ENCODE peak calls at places on chromosomes 3 and 15, in four cellular contexts. One of them, this sample, is unnamed.

GRCh38 chr15:75172168-75172841 is 29.4 kb upstream of the C15orf39 start:
- DNase-seq in CD8-positive, alpha-beta memory T cell: no peak
- DNase-seq in CD8-positive, alpha-beta T cell: no peak
- DNase-seq in HCT116: no peak
- DNase-seq in this sample: no peak

GRCh38 chr3:138066383-138066782 is 49.0 kb downstream of the DZIP1L start:
- DNase-seq in CD8-positive, alpha-beta memory T cell: no peak
- DNase-seq in CD8-positive, alpha-beta T cell: no peak
- DNase-seq in HCT116: no peak
- DNase-seq in this sample: no peak

GRCh38 chr15:77336006-77336405 is 83.9 kb downstream of the PEAK1 start:
- DNase-seq in CD8-positive, alpha-beta memory T cell: no peak
- DNase-seq in CD8-positive, alpha-beta T cell: no peak
- DNase-seq in HCT116: no peak
- DNase-seq in this sample: no peak

GRCh38 chr3:55947406-55947805 is 460.3 kb upstream of the WNT5A start:
- DNase-seq in CD8-positive, alpha-beta memory T cell: no peak
- DNase-seq in CD8-positive, alpha-beta T cell: no peak
- DNase-seq in HCT116: no peak
- DNase-seq in this sample: no peak

GRCh38 chr3:37999836-38000235 is 9.2 kb downstream of the VILL start:
- DNase-seq in CD8-positive, alpha-beta memory T cell: no peak
- DNase-seq in CD8-positive, alpha-beta T cell: no peak
- DNase-seq in HCT116: no peak
- DNase-seq in this sample: no peak

GRCh38 chr3:153210660-153211059 is 48.6 kb downstream of the RAP2B start:
- DNase-seq in CD8-positive, alpha-beta memory T cell: no peak
- DNase-seq in CD8-positive, alpha-beta T cell: no peak
- DNase-seq in HCT116: no peak
- DNase-seq in this sample: peak; percentile 59

GRCh38 chr15:74203914-74204431 is 1.4 kb upstream of the STRA6 start:
- DNase-seq in CD8-positive, alpha-beta memory T cell: no peak
- DNase-seq in CD8-positive, alpha-beta T cell: no peak
- DNase-seq in HCT116: no peak
- DNase-seq in this sample: no peak

GRCh38 chr3:50254577-50255250 is 14.2 kb upstream of the SEMA3B start:
- DNase-seq in CD8-positive, alpha-beta memory T cell: no peak
- DNase-seq in CD8-positive, alpha-beta T cell: no peak
- DNase-seq in HCT116: no peak
- DNase-seq in this sample: no peak

GRCh38 chr3:193711964-193712598 is 119.1 kb downstream of the OPA1 start:
- DNase-seq in CD8-positive, alpha-beta memory T cell: no peak
- DNase-seq in CD8-positive, alpha-beta T cell: no peak
- DNase-seq in HCT116: no peak
- DNase-seq in this sample: no peak

GRCh38 chr3:146160964-146161724 is at the start of gene PLOD2:
- DNase-seq in CD8-positive, alpha-beta memory T cell: no peak
- DNase-seq in CD8-positive, alpha-beta T cell: no peak
- DNase-seq in HCT116: peak; percentile 35
- DNase-seq in this sample: no peak

GRCh38 chr3:185693985-185694675 is 108.0 kb downstream of the SENP2 start:
- DNase-seq in CD8-positive, alpha-beta memory T cell: no peak
- DNase-seq in CD8-positive, alpha-beta T cell: no peak
- DNase-seq in HCT116: no peak
- DNase-seq in this sample: no peak

GRCh38 chr3:25781145-25781757 is 2.0 kb downstream of the NGLY1 start:
- DNase-seq in CD8-positive, alpha-beta memory T cell: no peak
- DNase-seq in CD8-positive, alpha-beta T cell: no peak
- DNase-seq in HCT116: no peak
- DNase-seq in this sample: no peak

GRCh38 chr3:25782938-25783660 is at the start of gene NGLY1:
- DNase-seq in CD8-positive, alpha-beta memory T cell: peak; percentile 86
- DNase-seq in CD8-positive, alpha-beta T cell: peak; percentile 80
- DNase-seq in HCT116: peak; percentile 51
- DNase-seq in this sample: peak; percentile 20

GRCh38 chr3:25783661-25784512 is 644 bp upstream of the NGLY1 start:
- DNase-seq in CD8-positive, alpha-beta memory T cell: no peak
- DNase-seq in CD8-positive, alpha-beta T cell: no peak
- DNase-seq in HCT116: no peak
- DNase-seq in this sample: no peak

GRCh38 chr3:25781758-25782594 is 1.3 kb downstream of the NGLY1 start:
- DNase-seq in CD8-positive, alpha-beta memory T cell: no peak
- DNase-seq in CD8-positive, alpha-beta T cell: no peak
- DNase-seq in HCT116: no peak
- DNase-seq in this sample: no peak

GRCh38 chr3:25782636-25782937 is 656 bp downstream of the NGLY1 start:
- DNase-seq in CD8-positive, alpha-beta memory T cell: no peak
- DNase-seq in CD8-positive, alpha-beta T cell: no peak
- DNase-seq in HCT116: no peak
- DNase-seq in this sample: no peak
- H3K27ac ChIP-seq in CD8-positive, alpha-beta memory T cell: peak overlapping the region; percentile 89
- H3K27ac ChIP-seq in CD8-positive, alpha-beta T cell: peak overlapping the region; percentile 85
- H3K27ac ChIP-seq in HCT116: peak overlapping the region; percentile 57
- H3K27ac ChIP-seq in this sample: peak overlapping the region; percentile 68

DNA sequence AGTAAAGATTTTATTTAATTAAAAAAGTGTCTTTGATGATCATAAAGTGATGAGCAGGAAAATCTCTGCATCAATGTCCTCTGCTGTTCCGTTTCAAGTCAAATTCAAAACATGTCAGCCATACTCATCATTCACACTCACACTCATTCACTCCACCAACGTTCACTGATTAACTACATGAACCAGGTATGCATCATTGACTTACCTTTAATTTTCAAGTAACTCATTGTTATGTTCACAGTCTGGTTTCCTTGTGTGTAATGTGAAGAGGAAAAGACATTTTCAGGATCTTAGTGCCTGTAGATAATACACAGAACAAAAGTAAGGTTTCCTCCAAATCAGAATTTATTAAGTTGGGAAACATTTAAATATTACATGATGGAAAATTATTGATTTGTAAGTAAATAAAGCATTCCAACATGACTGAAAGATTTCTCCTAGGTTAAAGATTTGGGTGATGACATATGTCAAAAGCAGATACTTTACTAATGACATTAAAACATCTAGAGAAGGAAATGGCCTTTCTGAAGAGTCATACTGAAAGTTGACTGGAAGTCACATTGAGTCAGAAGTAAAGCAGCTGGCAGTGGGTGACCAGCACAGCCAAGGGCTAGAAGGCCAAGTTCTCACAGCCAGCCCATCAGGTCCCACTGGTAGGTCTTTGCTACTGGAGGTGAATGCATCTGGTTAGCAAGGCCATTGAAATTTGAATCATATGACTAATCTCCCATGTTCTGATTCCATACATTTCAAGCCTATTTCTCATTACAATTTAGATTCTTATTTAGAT is 251.9 kb downstream of the CDIN1 start:
- DNase-seq in CD8-positive, alpha-beta memory T cell: no peak
- DNase-seq in CD8-positive, alpha-beta T cell: no peak
- DNase-seq in HCT116: no peak
- DNase-seq in this sample: no peak
- H3K27ac ChIP-seq in CD8-positive, alpha-beta memory T cell: no peak overlapping the region
- H3K27ac ChIP-seq in CD8-positive, alpha-beta T cell: no peak overlapping the region
- H3K27ac ChIP-seq in HCT116: no peak overlapping the region
- H3K27ac ChIP-seq in this sample: peak overlapping the region; percentile 77

DNA sequence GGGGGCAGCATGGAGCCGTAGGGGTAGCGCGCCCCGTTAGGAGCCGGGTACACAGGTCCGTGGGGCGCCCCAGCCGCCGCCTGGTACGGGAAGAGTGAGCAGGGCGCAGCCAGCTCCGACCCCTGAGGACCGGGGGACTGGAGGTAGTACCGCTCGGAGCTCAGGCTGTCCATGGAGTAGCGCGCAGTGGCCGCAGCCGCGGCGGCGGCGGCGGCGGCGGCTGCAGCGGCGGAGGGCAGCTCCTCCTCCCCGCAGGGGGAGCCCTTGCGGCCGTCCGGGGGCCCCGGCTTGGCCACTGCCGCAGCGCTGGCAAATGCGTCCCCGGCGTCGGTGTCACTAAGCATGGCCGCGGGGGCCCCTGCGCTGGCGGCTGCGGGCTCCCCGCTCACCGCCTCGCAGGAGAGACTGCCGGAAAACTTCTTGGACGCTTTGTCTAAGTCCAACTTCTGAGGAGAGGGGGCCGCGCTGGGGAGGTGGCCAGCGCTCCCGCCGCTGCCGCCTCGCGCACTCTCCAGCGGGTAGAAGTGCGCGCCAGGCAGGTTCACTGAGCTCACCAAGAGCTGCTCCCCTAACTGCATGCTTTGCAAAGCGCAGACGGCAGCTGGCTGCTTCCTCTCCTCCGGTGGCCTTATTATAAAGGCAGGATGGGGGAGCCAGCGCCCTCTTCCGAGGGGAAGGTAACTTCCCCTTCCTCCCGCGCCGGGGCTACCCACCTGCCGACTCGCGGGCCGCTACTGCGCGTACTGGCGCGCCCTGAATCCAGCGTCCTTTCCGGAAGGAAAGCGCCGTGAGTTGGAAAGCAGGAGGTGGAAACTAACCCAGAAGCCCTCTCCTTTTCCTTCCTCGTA is at the start of gene EOMES:
- DNase-seq in CD8-positive, alpha-beta memory T cell: peak; percentile 78
- DNase-seq in CD8-positive, alpha-beta T cell: peak; percentile 66
- DNase-seq in HCT116: peak; percentile 73
- DNase-seq in this sample: peak; percentile 22
- H3K27ac ChIP-seq in CD8-positive, alpha-beta memory T cell: peak within 1 kb of the TSS; percentile 64
- H3K27ac ChIP-seq in CD8-positive, alpha-beta T cell: peak within 1 kb of the TSS; percentile 50
- H3K27ac ChIP-seq in HCT116: peak within 1 kb of the TSS; percentile 70
- H3K27ac ChIP-seq in this sample: no peak within 1 kb of the TSS

GRCh38 chr15:27973886-27974285 is 125.2 kb downstream of the OCA2 start:
- DNase-seq in CD8-positive, alpha-beta memory T cell: no peak
- DNase-seq in CD8-positive, alpha-beta T cell: no peak
- DNase-seq in HCT116: no peak
- DNase-seq in this sample: no peak
- H3K27ac ChIP-seq in CD8-positive, alpha-beta memory T cell: no peak overlapping the region
- H3K27ac ChIP-seq in CD8-positive, alpha-beta T cell: no peak overlapping the region
- H3K27ac ChIP-seq in HCT116: no peak overlapping the region
- H3K27ac ChIP-seq in this sample: no peak overlapping the region

DNA sequence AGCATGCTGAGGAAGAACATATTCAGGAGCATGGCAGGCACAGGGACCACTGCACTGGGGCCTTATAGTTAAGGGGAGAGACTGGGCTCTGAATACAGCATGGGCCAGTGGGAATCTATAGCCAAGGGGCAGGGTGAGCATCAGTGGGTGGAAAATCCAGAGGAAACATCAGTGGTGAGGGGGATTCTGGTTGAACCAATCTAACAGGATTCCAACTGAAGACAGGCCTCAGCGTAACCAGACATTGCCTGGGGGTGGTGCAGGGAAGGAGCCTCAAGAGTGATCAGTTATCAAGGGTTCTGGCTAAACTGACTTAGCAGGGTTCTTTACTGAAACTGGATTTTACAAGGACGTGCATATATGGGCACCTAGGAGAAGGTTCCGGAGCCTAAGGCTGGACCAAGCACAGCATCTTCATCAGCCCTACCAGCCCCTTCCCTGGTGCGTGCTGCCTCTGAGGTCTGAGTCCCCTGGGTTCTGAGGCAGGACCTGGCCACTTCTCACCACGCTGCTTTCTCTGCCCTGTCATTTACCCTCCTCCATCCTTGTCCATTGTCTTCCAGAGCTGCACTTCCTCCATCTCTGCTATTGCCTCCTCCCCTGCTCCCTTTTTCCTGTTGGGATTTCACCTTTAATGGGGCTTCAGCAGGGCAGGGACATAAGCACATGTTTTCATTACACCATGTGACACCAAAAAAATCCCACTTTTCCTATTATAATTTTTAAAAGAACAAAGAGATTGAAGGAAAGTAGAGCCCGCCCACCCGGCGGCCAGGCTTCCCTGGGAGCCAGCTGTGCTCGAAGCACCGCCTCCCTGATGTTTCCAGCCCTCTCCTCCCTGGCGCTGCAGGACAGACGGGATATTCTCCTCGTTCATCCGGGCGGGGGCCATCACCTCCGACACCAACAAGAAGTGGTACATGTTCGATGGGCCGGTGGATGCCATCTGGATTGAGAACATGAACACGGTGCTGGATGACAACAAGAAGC is 52.1 kb downstream of the DNAH1 start:
- DNase-seq in CD8-positive, alpha-beta memory T cell: no peak
- DNase-seq in CD8-positive, alpha-beta T cell: no peak
- DNase-seq in HCT116: no peak
- DNase-seq in this sample: no peak
- H3K27ac ChIP-seq in CD8-positive, alpha-beta memory T cell: no peak overlapping the region
- H3K27ac ChIP-seq in CD8-positive, alpha-beta T cell: no peak overlapping the region
- H3K27ac ChIP-seq in HCT116: no peak overlapping the region
- H3K27ac ChIP-seq in this sample: no peak overlapping the region

GRCh38 chr15:66706840-66707239 is 4.8 kb downstream of the SMAD6 start:
- DNase-seq in CD8-positive, alpha-beta memory T cell: no peak
- DNase-seq in CD8-positive, alpha-beta T cell: no peak
- DNase-seq in HCT116: no peak
- DNase-seq in this sample: no peak
- H3K27ac ChIP-seq in CD8-positive, alpha-beta memory T cell: no peak overlapping the region
- H3K27ac ChIP-seq in CD8-positive, alpha-beta T cell: no peak overlapping the region
- H3K27ac ChIP-seq in HCT116: peak overlapping the region; percentile 39
- H3K27ac ChIP-seq in this sample: no peak overlapping the region

GRCh38 chr3:98532709-98533571 is 1.2 kb downstream of the GPR15 start:
- DNase-seq in CD8-positive, alpha-beta memory T cell: no peak
- DNase-seq in CD8-positive, alpha-beta T cell: no peak
- DNase-seq in HCT116: no peak
- DNase-seq in this sample: no peak

GRCh38 chr3:98536456-98537017 is 4.8 kb downstream of the GPR15 start:
- DNase-seq in CD8-positive, alpha-beta memory T cell: no peak
- DNase-seq in CD8-positive, alpha-beta T cell: no peak
- DNase-seq in HCT116: no peak
- DNase-seq in this sample: no peak

GRCh38 chr3:98534734-98535133 is 3.0 kb downstream of the GPR15 start:
- DNase-seq in CD8-positive, alpha-beta memory T cell: no peak
- DNase-seq in CD8-positive, alpha-beta T cell: no peak
- DNase-seq in HCT116: no peak
- DNase-seq in this sample: no peak

GRCh38 chr3:98532275-98532637 is 478 bp downstream of the GPR15 start:
- DNase-seq in CD8-positive, alpha-beta memory T cell: no peak
- DNase-seq in CD8-positive, alpha-beta T cell: no peak
- DNase-seq in HCT116: no peak
- DNase-seq in this sample: no peak

DNA sequence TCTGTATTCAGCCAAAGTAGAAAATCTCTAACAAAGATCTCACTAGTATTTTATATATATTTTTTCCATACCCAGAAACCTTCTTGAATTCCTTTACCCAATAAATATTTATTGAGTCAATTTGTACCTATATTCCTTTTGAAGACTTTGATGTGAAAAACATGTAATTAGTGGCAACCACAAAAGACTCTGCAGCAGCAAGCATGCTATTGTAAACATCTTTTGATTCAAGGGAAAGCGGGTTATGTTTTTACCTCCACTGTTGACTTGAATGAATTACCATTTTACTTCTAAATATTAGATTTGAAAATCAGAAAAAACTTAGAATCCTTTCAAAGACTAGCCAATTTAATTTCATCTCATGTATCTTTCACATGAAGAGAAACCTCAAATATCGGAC is 2.4 kb downstream of the GPR15 start:
- DNase-seq in CD8-positive, alpha-beta memory T cell: no peak
- DNase-seq in CD8-positive, alpha-beta T cell: no peak
- DNase-seq in HCT116: no peak
- DNase-seq in this sample: no peak
- H3K27ac ChIP-seq in CD8-positive, alpha-beta memory T cell: no peak overlapping the region
- H3K27ac ChIP-seq in CD8-positive, alpha-beta T cell: no peak overlapping the region
- H3K27ac ChIP-seq in HCT116: peak overlapping the region; percentile 42
- H3K27ac ChIP-seq in this sample: no peak overlapping the region